ENCODE peak calls at places on chromosome 10, in five cellular contexts. One of them, this sample, is unnamed.

GRCh38 chr10:77636286-77636966 is 1.2 kb downstream of the KCNMA1 start:
- DNase-seq in HCT116: no peak
- DNase-seq in fibroblast of pulmonary artery: no peak
- DNase-seq in testis: no peak
- DNase-seq in AG10803: no peak
- DNase-seq in this sample: peak; percentile 91

GRCh38 chr10:317219-317868 is 182.1 kb downstream of the ZMYND11 start:
- DNase-seq in HCT116: no peak
- DNase-seq in fibroblast of pulmonary artery: peak; percentile 83
- DNase-seq in testis: no peak
- DNase-seq in AG10803: peak; percentile 92
- DNase-seq in this sample: peak; percentile 79

GRCh38 chr10:130757271-130757670 is 554.2 kb downstream of the TCERG1L start:
- DNase-seq in HCT116: no peak
- DNase-seq in fibroblast of pulmonary artery: no peak
- DNase-seq in testis: no peak
- DNase-seq in AG10803: no peak
- DNase-seq in this sample: no peak

GRCh38 chr10:46558411-46559185 is 2.1 kb upstream of the GPRIN2 start:
- DNase-seq in HCT116: no peak
- DNase-seq in fibroblast of pulmonary artery: no peak
- DNase-seq in testis: peak; percentile 13
- DNase-seq in AG10803: no peak
- DNase-seq in this sample: no peak

GRCh38 chr10:123274513-123275182 is 120.4 kb downstream of the BUB3 start:
- DNase-seq in HCT116: no peak
- DNase-seq in fibroblast of pulmonary artery: no peak
- DNase-seq in testis: no peak
- DNase-seq in AG10803: no peak
- DNase-seq in this sample: no peak

GRCh38 chr10:11035318-11035920 is 17.7 kb downstream of the CELF2 start:
- DNase-seq in HCT116: no peak
- DNase-seq in fibroblast of pulmonary artery: peak; percentile 90
- DNase-seq in testis: no peak
- DNase-seq in AG10803: peak; percentile 58
- DNase-seq in this sample: peak; percentile 74

GRCh38 chr10:25175527-25176420 is 973 bp downstream of the GPR158 start:
- DNase-seq in HCT116: no peak
- DNase-seq in fibroblast of pulmonary artery: peak; percentile 45
- DNase-seq in testis: peak; percentile 65
- DNase-seq in AG10803: no peak
- DNase-seq in this sample: peak; percentile 55

GRCh38 chr10:101694674-101695403 is at the start of gene FBXW4:
- DNase-seq in HCT116: no peak
- DNase-seq in fibroblast of pulmonary artery: peak; percentile 19
- DNase-seq in testis: peak; percentile 65
- DNase-seq in AG10803: peak; percentile 38
- DNase-seq in this sample: peak; percentile 89

GRCh38 chr10:484441-484924 is 205.0 kb downstream of the DIP2C start:
- DNase-seq in HCT116: no peak
- DNase-seq in fibroblast of pulmonary artery: peak; percentile 27
- DNase-seq in testis: no peak
- DNase-seq in AG10803: peak; percentile 42
- DNase-seq in this sample: no peak

GRCh38 chr10:88728107-88728763 is 22.2 kb downstream of the LIPK start:
- DNase-seq in HCT116: peak; percentile 54
- DNase-seq in fibroblast of pulmonary artery: peak; percentile 5
- DNase-seq in testis: peak; percentile 88
- DNase-seq in AG10803: no peak
- DNase-seq in this sample: no peak

GRCh38 chr10:106175760-106176377 is 988.6 kb downstream of the SORCS1 start:
- DNase-seq in HCT116: no peak
- DNase-seq in fibroblast of pulmonary artery: peak; percentile 65
- DNase-seq in testis: no peak
- DNase-seq in AG10803: peak; percentile 27
- DNase-seq in this sample: no peak

GRCh38 chr10:112071596-112072133 is 111.9 kb downstream of the GPAM start:
- DNase-seq in HCT116: no peak
- DNase-seq in fibroblast of pulmonary artery: no peak
- DNase-seq in testis: no peak
- DNase-seq in AG10803: no peak
- DNase-seq in this sample: no peak

GRCh38 chr10:112951349-112952281 is 1.6 kb downstream of the TCF7L2 start:
- DNase-seq in HCT116: peak; percentile 72
- DNase-seq in fibroblast of pulmonary artery: peak; percentile 87
- DNase-seq in testis: peak; percentile 64
- DNase-seq in AG10803: peak; percentile 85
- DNase-seq in this sample: peak; percentile 94

GRCh38 chr10:89118091-89118490 is 89.0 kb downstream of the CH25H start:
- DNase-seq in HCT116: peak; percentile 47
- DNase-seq in fibroblast of pulmonary artery: peak; percentile 23
- DNase-seq in testis: no peak
- DNase-seq in AG10803: peak; percentile 89
- DNase-seq in this sample: peak; percentile 27

GRCh38 chr10:91296471-91296870 is 76.0 kb downstream of the PCGF5 start:
- DNase-seq in HCT116: peak; percentile 64
- DNase-seq in fibroblast of pulmonary artery: peak; percentile 55
- DNase-seq in testis: no peak
- DNase-seq in AG10803: peak; percentile 16
- DNase-seq in this sample: no peak

GRCh38 chr10:30882281-30882680 is 149.4 kb downstream of the ZNF438 start:
- DNase-seq in HCT116: no peak
- DNase-seq in fibroblast of pulmonary artery: peak; percentile 44
- DNase-seq in testis: no peak
- DNase-seq in AG10803: no peak
- DNase-seq in this sample: no peak

GRCh38 chr10:132408367-132408781 is 11.4 kb downstream of the PWWP2B start:
- DNase-seq in HCT116: no peak
- DNase-seq in fibroblast of pulmonary artery: no peak
- DNase-seq in testis: peak; percentile 71
- DNase-seq in AG10803: no peak
- DNase-seq in this sample: no peak

GRCh38 chr10:810351-810846 is 120.9 kb upstream of the DIP2C start:
- DNase-seq in HCT116: no peak
- DNase-seq in fibroblast of pulmonary artery: peak; percentile 40
- DNase-seq in testis: no peak
- DNase-seq in AG10803: peak; percentile 22
- DNase-seq in this sample: peak; percentile 77

GRCh38 chr10:89262331-89263020 is 10.9 kb upstream of the LIPA start:
- DNase-seq in HCT116: no peak
- DNase-seq in fibroblast of pulmonary artery: no peak
- DNase-seq in testis: no peak
- DNase-seq in AG10803: peak; percentile 95
- DNase-seq in this sample: no peak

GRCh38 chr10:27745719-27746363 is at the start of gene MKX:
- DNase-seq in HCT116: no peak
- DNase-seq in fibroblast of pulmonary artery: no peak
- DNase-seq in testis: peak; percentile 22
- DNase-seq in AG10803: peak; percentile 73
- DNase-seq in this sample: peak; percentile 77

GRCh38 chr10:99681553-99681952 is 22.2 kb downstream of the ENTPD7 start:
- DNase-seq in HCT116: no peak
- DNase-seq in fibroblast of pulmonary artery: peak; percentile 90
- DNase-seq in testis: no peak
- DNase-seq in AG10803: peak; percentile 93
- DNase-seq in this sample: no peak

GRCh38 chr10:69413221-69413865 is 3.4 kb downstream of the TACR2 start:
- DNase-seq in HCT116: peak; percentile 34
- DNase-seq in fibroblast of pulmonary artery: peak; percentile 82
- DNase-seq in testis: peak; percentile 90
- DNase-seq in AG10803: peak; percentile 60
- DNase-seq in this sample: peak; percentile 98

GRCh38 chr10:124590216-124591122 is 128.8 kb downstream of the LHPP start:
- DNase-seq in HCT116: no peak
- DNase-seq in fibroblast of pulmonary artery: no peak
- DNase-seq in testis: no peak
- DNase-seq in AG10803: no peak
- DNase-seq in this sample: peak; percentile 82
- H3K4me3 ChIP-seq in HCT116: no peak overlapping the region
- H3K4me3 ChIP-seq in fibroblast of pulmonary artery: no peak overlapping the region
- H3K4me3 ChIP-seq in testis: no peak overlapping the region
- H3K4me3 ChIP-seq in AG10803: no peak overlapping the region
- H3K4me3 ChIP-seq in this sample: no peak overlapping the region

GRCh38 chr10:5545778-5546710 is 21.3 kb downstream of the CALML3 start:
- DNase-seq in HCT116: no peak
- DNase-seq in fibroblast of pulmonary artery: peak; percentile 79
- DNase-seq in testis: peak; percentile 34
- DNase-seq in AG10803: no peak
- DNase-seq in this sample: peak; percentile 98

GRCh38 chr10:5545426-5545777 is 20.6 kb downstream of the CALML3 start:
- DNase-seq in HCT116: no peak
- DNase-seq in fibroblast of pulmonary artery: no peak
- DNase-seq in testis: no peak
- DNase-seq in AG10803: no peak
- DNase-seq in this sample: peak; percentile 58

GRCh38 chr10:5547934-5548660 is 23.3 kb downstream of the CALML3 start:
- DNase-seq in HCT116: peak; percentile 66
- DNase-seq in fibroblast of pulmonary artery: no peak
- DNase-seq in testis: no peak
- DNase-seq in AG10803: no peak
- DNase-seq in this sample: peak; percentile 66

GRCh38 chr10:5547684-5547933 is 22.8 kb downstream of the CALML3 start:
- DNase-seq in HCT116: no peak
- DNase-seq in fibroblast of pulmonary artery: peak; percentile 22
- DNase-seq in testis: no peak
- DNase-seq in AG10803: no peak
- DNase-seq in this sample: peak; percentile 38

DNA sequence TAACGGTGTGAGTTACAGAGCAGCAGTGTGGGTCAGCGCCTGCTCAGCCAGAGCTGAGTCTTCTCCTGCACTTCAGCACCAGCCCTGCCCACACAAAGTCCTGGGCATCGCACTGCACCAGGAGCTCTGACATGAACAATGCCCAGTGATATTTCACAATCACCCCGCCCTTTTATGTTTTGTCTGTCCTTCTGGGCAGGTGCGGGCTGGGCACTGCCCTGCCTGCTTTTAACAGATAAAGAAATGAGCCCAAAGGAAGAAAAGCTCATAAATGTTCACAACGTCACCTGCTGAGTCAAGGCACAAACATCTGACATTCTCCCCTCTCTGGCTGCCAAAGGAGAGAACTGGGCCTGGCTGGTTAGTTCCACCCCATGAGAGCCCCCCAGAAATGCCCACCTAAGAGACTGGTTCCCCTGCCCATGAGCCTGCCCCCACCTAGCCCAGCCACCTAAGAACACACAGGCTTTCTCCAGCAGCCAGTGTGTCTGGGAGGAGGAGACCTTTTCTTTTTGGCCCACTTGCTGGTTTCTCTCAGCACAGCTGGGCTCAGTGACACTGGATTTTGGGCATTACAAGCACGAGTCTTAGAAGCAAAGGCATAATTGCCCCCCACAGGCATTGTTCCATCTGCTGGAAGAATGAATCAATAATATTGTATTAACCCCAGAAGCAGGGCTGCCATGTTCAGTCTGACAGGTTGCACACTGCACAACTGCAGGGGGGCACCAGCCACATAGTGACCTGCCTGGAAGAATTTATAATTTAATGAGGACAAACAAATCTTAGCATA is 22.3 kb downstream of the CALML3 start:
- DNase-seq in HCT116: peak; percentile 63
- DNase-seq in fibroblast of pulmonary artery: peak; percentile 20
- DNase-seq in testis: no peak
- DNase-seq in AG10803: no peak
- DNase-seq in this sample: peak; percentile 93
- H3K4me3 ChIP-seq in HCT116: peak overlapping the region; percentile 44
- H3K4me3 ChIP-seq in fibroblast of pulmonary artery: no peak overlapping the region
- H3K4me3 ChIP-seq in testis: no peak overlapping the region
- H3K4me3 ChIP-seq in AG10803: no peak overlapping the region
- H3K4me3 ChIP-seq in this sample: no peak overlapping the region

GRCh38 chr10:34719746-34720145 is 95.3 kb downstream of the PARD3 start:
- DNase-seq in HCT116: no peak
- DNase-seq in fibroblast of pulmonary artery: no peak
- DNase-seq in testis: no peak
- DNase-seq in AG10803: no peak
- DNase-seq in this sample: no peak
- H3K4me3 ChIP-seq in HCT116: no peak overlapping the region
- H3K4me3 ChIP-seq in fibroblast of pulmonary artery: no peak overlapping the region
- H3K4me3 ChIP-seq in testis: no peak overlapping the region
- H3K4me3 ChIP-seq in AG10803: no peak overlapping the region
- H3K4me3 ChIP-seq in this sample: no peak overlapping the region

GRCh38 chr10:114523876-114524275 is 119.6 kb upstream of the AFAP1L2 start:
- DNase-seq in HCT116: no peak
- DNase-seq in fibroblast of pulmonary artery: no peak
- DNase-seq in testis: no peak
- DNase-seq in AG10803: no peak
- DNase-seq in this sample: no peak
- H3K4me3 ChIP-seq in HCT116: no peak overlapping the region
- H3K4me3 ChIP-seq in fibroblast of pulmonary artery: no peak overlapping the region
- H3K4me3 ChIP-seq in testis: peak overlapping the region; percentile 61
- H3K4me3 ChIP-seq in AG10803: no peak overlapping the region
- H3K4me3 ChIP-seq in this sample: no peak overlapping the region

DNA sequence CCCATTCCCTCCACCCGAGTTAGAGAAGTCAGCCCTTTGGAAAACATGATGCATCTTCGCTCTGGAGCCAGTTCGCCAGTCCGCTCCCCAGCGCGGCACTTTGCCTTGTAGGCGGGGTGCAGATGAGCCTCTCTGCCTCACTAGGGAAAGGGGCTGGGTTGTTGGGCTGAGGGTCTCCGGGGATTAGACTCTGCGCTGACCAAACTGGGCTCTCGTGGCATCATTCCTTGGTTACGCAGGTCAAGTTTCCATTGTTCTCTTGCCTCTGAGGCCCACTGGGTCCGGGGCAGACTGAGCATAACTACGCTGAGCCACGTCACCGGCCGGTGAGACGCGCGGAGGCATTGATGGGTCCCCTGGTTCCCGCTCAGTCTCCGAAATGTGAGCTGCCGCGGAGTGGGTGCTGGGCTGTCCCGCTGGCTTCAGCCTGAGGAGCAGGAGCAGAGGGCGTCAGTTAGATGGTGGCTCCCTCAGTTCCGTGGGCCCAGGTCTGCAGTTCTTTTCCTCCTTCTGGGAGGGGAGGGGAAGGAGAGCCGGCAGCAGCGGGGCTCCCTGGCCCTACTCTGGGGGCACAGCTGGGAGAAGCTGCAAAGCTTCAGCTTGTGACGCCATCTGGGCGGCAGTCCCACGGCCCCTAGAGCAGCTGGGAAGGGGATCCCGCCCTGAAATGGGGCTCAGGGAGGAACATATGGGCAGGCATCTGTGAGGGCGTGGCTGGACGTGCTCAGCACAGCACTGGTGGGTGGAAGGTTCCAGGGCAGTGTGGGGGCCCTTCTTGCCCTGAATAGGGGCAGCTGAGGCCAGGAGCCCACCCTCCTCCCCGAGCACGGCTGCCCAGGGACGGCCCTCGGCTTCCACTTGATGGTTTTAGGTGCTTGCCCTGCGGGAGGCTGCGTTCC is 121.2 kb upstream of the BTBD16 start:
- DNase-seq in HCT116: no peak
- DNase-seq in fibroblast of pulmonary artery: peak; percentile 82
- DNase-seq in testis: no peak
- DNase-seq in AG10803: no peak
- DNase-seq in this sample: peak; percentile 53
- H3K4me3 ChIP-seq in HCT116: no peak overlapping the region
- H3K4me3 ChIP-seq in fibroblast of pulmonary artery: no peak overlapping the region
- H3K4me3 ChIP-seq in testis: peak overlapping the region; percentile 10
- H3K4me3 ChIP-seq in AG10803: no peak overlapping the region
- H3K4me3 ChIP-seq in this sample: peak overlapping the region; percentile 0